ENCODE peak calls at places on chromosome 21, in four cellular contexts. R, I, W and O are unnamed samples.

GRCh38 chr21:28871388-28872015 is 121.2 kb downstream of the LTN1 start:
- DNase-seq in R (no peak), I (no peak), W (no peak), O (peak)

GRCh38 chr21:31354604-31355443 is 10.8 kb upstream of the TIAM1 start:
- DNase-seq in R (no peak), I (no peak), W (no peak), O (peak)

GRCh38 chr21:37374026-37374425 is 7.5 kb downstream of the DYRK1A start:
- DNase-seq in R (no peak), I (no peak), W (no peak), O (peak)

GRCh38 chr21:36747815-36748381 is 49.0 kb downstream of the SIM2 start:
- DNase-seq in R (peak), I (peak), W (no peak), O (peak)

GRCh38 chr21:41895643-41896493 is 16.7 kb upstream of the PRDM15 start:
- DNase-seq in R (peak), I (peak), W (no peak), O (peak)

GRCh38 chr21:37208056-37208705 is 59.0 kb downstream of the VPS26C start:
- DNase-seq in R (no peak), I (no peak), W (no peak), O (no peak)

GRCh38 chr21:37207441-37208009 is 59.6 kb downstream of the VPS26C start:
- DNase-seq in R (no peak), I (no peak), W (no peak), O (no peak)

GRCh38 chr21:41090981-41091380 is 77.0 kb upstream of the BACE2 start:
- DNase-seq in R (no peak), I (no peak), W (no peak), O (no peak)

GRCh38 chr21:14321042-14321441 is 61.9 kb downstream of the HSPA13 start:
- DNase-seq in R (no peak), I (no peak), W (no peak), O (peak)

GRCh38 chr21:32770514-32771133 is 931 bp downstream of the PAXBP1 start:
- DNase-seq in R (peak), I (no peak), W (no peak), O (peak)

GRCh38 chr21:36068748-36069398 is 951 bp upstream of the CBR1 start:
- DNase-seq in R (no peak), I (no peak), W (no peak), O (no peak)

GRCh38 chr21:17479606-17480005 is 33.2 kb upstream of the CXADR start:
- DNase-seq in R (no peak), I (no peak), W (no peak), O (no peak)

GRCh38 chr21:42681296-42682206 is 28.1 kb downstream of the PDE9A start:
- DNase-seq in R (no peak), I (no peak), W (no peak), O (no peak)

GRCh38 chr21:36699026-36699545 is at the start of gene SIM2:
- DNase-seq in R (peak), I (peak), W (no peak), O (peak)

GRCh38 chr21:9839011-9839661 is 682.2 kb upstream of the TPTE start:
- DNase-seq in R (no peak), I (peak), W (no peak), O (no peak)

GRCh38 chr21:39641827-39642450 is 29.2 kb downstream of the B3GALT5 start:
- DNase-seq in R (no peak), I (peak), W (no peak), O (no peak)
- H3K56ac ChIP-seq in R (no peak), I (no peak), W (no peak), O (no peak)

DNA sequence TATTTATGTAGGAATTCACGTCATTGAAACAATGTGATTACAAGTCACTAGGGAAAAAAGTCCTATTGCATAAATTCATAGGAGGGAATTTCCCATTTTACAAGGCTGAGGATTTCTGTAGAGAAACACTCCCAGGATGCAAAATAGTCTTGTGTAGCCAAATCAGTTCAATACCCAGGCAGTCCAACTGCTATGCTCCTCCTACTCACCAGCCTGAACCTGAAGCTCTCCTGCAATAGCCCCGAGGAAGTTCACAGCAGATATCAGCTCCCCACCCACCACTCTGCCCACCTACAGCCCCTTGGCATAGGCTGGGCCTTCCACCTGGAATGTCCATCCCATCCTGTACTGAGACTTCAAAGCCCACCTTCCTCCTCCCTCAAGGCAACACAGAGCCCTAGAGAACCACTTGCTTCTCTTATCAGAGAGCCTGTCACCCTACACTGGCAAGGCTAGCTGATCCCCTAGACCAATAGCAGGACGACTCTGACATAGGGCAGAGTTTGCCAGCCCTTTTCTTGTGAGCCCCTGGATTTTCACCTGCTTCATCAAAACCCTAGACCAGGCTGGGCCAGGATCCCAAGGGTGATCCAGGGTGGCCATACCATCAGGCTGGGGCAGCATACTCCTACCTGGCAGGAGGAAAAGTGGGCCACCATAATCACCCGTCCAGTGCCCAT is 1.5 kb downstream of the LSS start:
- DNase-seq in R (peak), I (no peak), W (no peak), O (peak)
- H3K23ac ChIP-seq in R (peak), I (no peak), W (no peak), O (peak)

DNA sequence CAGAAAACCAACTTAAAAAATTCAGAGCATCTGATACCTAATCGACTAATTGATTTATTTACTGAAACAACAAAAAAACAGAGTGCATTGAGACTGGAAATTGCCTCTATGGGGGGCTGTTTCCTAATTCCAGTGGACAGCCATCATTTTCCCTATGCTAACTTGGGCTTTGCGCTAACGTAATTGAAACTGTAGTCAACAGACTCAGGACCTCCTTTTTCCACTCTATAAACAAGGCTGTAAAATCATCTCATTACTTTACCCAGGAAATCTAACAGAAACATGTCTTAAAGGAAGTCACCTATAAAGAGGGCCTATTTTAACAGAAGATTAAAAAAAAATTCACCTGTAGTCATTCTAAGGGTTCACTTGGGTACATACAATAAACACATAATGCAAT is 2.1 kb downstream of the ERG start:
- DNase-seq in R (no peak), I (no peak), W (no peak), O (no peak)
- H3K56ac ChIP-seq in R (no peak), I (no peak), W (no peak), O (no peak)

DNA sequence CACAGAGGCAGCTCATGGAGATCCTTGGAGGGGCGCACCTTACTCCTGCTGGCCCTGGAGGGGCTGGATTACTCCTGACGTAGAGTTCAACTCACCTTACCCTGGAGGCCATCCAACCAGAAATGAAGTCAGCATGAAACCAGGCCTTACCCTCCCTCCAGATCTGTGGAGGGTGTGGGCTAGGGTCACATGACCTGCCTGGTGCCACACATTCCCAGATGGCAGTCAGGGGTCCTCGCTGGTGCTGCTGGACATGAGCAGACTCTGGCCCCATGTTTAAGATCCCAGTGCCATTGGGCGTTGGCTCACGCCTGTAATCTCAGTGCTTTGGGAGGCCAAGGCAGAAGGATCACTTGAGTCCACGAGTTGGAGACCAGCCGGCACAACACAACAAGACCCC is 4.5 kb downstream of the C21orf58 start:
- DNase-seq in R (no peak), I (no peak), W (no peak), O (no peak)
- H3K23ac ChIP-seq in R (no peak), I (no peak), W (no peak), O (no peak)

GRCh38 chr21:19621837-19622496 is 1218.4 kb upstream of the TMPRSS15 start:
- DNase-seq in R (peak), I (no peak), W (no peak), O (no peak)
- H3K56ac ChIP-seq in R (no peak), I (no peak), W (no peak), O (no peak)

GRCh38 chr21:38797470-38797869 is 8.3 kb upstream of the ETS2 start:
- DNase-seq in R (peak), I (no peak), W (no peak), O (no peak)

GRCh38 chr21:38796426-38796825 is 9.3 kb upstream of the ETS2 start:
- DNase-seq in R (no peak), I (no peak), W (no peak), O (peak)

GRCh38 chr21:38798081-38798480 is 7.6 kb upstream of the ETS2 start:
- DNase-seq in R (no peak), I (no peak), W (no peak), O (no peak)

GRCh38 chr21:38800046-38800758 is 5.5 kb upstream of the ETS2 start:
- DNase-seq in R (no peak), I (no peak), W (no peak), O (no peak)

GRCh38 chr21:38798481-38798882 is 7.2 kb upstream of the ETS2 start:
- DNase-seq in R (peak), I (peak), W (no peak), O (no peak)
- H3K23ac ChIP-seq in R (no peak), I (no peak), W (no peak), O (no peak)

GRCh38 chr21:34841154-34841553 is 172.4 kb downstream of the CLIC6 start:
- DNase-seq in R (no peak), I (no peak), W (no peak), O (no peak)
- H3K56ac ChIP-seq in R (no peak), I (no peak), W (no peak), O (no peak)

DNA sequence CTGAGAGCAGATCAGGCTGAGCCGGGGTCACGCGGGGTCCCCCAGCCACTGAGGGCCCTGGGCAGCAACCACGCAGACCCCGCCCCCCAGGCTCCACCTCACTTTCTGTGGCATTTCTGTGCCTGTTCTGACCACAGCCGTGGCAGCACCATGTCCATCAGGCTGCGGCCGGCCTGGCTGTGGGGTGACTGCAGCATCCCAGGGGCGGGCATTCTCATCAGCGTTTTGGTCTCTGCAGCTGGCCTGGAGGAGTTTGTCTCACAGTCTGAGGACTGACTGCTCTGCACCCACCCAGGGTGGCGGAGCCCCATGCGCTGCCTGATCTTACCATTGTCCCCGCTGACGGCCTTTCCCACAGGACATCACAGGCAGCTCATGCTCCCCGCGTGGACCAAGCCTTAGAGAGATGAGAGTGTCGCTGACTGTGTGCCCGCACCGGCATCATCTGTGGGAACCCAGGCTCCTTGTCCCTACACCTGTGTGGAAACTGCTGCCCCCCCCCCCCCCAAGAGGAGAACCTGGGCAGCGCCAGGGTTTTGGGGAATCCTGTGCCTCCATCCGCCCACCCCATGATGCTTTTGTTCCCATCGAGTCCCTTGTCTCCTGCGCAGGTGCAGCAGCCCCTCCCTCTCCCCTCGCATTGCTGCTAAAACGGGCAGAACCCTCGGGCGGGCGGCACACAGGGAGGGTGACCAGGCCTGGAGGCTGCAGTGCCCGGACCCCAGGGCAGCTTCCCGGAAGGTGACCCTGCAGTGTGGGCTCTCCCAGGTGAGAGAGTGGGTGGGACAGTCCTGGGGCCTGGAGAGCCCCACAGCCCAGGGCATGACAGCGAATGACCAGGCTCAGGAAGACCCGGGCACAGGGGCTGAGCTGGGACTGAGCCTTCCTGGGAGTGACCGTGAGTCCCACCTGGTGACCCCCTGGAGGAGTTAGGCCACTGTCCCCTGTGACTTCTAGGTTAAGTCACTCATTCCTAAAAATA is 1.8 kb downstream of the KRTAP10-1 start:
- DNase-seq in R (no peak), I (peak), W (no peak), O (no peak)
- H3K23ac ChIP-seq in R (no peak), I (no peak), W (no peak), O (no peak)

DNA sequence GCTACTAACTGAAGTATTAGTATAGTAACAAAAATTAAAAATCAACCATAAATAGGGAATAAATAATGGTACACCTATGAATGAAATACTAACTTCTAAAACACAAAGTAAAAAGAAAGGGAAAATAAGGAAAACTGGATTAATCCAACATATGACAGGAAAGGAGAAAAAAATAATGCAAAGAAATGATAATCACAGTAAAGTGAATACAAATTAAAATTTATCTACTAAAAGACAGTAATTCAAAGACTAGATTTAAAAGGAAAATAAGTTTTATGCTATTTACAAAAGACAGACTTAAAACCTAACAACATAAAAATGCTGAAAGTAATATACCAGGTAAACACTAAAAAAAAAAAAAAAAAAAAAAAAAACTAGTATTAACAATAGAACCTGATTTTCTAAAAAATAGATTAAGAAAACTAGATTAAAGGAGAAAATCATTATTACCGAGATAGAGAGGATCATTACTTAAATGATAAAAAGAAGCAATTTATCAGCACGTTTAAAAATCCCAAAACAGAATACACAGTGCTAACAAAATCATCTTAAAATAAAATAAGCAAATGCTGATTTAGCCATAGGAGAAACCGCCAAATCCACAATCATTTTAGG is 27.8 kb downstream of the MRPL39 start:
- DNase-seq in R (no peak), I (no peak), W (no peak), O (no peak)
- H3K56ac ChIP-seq in R (no peak), I (no peak), W (no peak), O (no peak)

GRCh38 chr21:44285102-44285501 is 574 bp upstream of the AIRE start:
- DNase-seq in R (no peak), I (no peak), W (no peak), O (no peak)

GRCh38 chr21:44281801-44282200 is 3.9 kb upstream of the AIRE start:
- DNase-seq in R (no peak), I (no peak), W (no peak), O (no peak)

GRCh38 chr21:44285547-44285992 is at the start of gene AIRE:
- DNase-seq in R (peak), I (no peak), W (no peak), O (peak)

GRCh38 chr21:44282370-44282769 is 3.3 kb upstream of the AIRE start:
- DNase-seq in R (no peak), I (no peak), W (no peak), O (no peak)

DNA sequence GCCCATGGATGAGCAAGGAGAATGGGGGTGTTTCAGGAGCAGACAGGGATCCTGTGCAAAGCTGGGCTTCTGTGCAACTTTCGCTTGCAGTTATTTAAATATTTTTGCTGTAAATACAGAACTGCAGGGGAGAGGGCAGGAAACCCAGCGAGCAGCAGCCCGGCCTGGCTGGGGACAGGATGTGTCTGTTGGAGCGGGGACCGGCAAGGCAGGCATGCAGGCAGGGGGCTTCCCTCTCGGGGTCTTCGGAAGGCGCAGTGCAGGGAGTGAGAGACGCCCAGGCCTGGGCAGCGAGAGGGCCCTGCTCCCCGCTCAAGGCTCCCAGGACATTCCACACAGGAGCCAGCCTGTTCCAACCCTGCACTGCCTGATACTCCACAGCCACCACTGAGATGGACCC is 1.7 kb upstream of the AIRE start:
- DNase-seq in R (no peak), I (no peak), W (no peak), O (no peak)
- H3K23ac ChIP-seq in R (no peak), I (no peak), W (no peak), O (no peak)